ENCODE peak calls at places on chromosomes 4 and X, in six cellular contexts. One of them, this sample, is unnamed.

GRCh38 chr4:38811307-38811706 is 6.7 kb upstream of the TLR1 start:
- DNase-seq in heart right ventricle: no peak
- DNase-seq in lower lobe of right lung: no peak
- DNase-seq in A549: no peak
- DNase-seq in K562: no peak
- DNase-seq in IMR-90: no peak
- DNase-seq in this sample: no peak

GRCh38 chr4:86472377-86473019 is 112.6 kb upstream of the MAPK10 start:
- DNase-seq in heart right ventricle: no peak
- DNase-seq in lower lobe of right lung: no peak
- DNase-seq in A549: no peak
- DNase-seq in K562: no peak
- DNase-seq in IMR-90: no peak
- DNase-seq in this sample: no peak

GRCh38 chr4:154807042-154807630 is 26.1 kb downstream of the RBM46 start:
- DNase-seq in heart right ventricle: no peak
- DNase-seq in lower lobe of right lung: no peak
- DNase-seq in A549: no peak
- DNase-seq in K562: peak; percentile 8
- DNase-seq in IMR-90: peak; percentile 54
- DNase-seq in this sample: no peak

GRCh38 chrX:93874554-93874953 is 200.5 kb downstream of the FAM133A start:
- DNase-seq in heart right ventricle: no peak
- DNase-seq in lower lobe of right lung: no peak
- DNase-seq in A549: no peak
- DNase-seq in K562: peak; percentile 3
- DNase-seq in IMR-90: no peak
- DNase-seq in this sample: no peak

GRCh38 chr4:6480532-6481088 is 8.2 kb upstream of the PPP2R2C start:
- DNase-seq in heart right ventricle: no peak
- DNase-seq in lower lobe of right lung: no peak
- DNase-seq in A549: no peak
- DNase-seq in K562: no peak
- DNase-seq in IMR-90: no peak
- DNase-seq in this sample: no peak

GRCh38 chr4:143281507-143282169 is 55.0 kb upstream of the GAB1 start:
- DNase-seq in heart right ventricle: no peak
- DNase-seq in lower lobe of right lung: no peak
- DNase-seq in A549: no peak
- DNase-seq in K562: no peak
- DNase-seq in IMR-90: peak; percentile 30
- DNase-seq in this sample: no peak

GRCh38 chr4:40180356-40180755 is 16.5 kb upstream of the RHOH start:
- DNase-seq in heart right ventricle: no peak
- DNase-seq in lower lobe of right lung: no peak
- DNase-seq in A549: no peak
- DNase-seq in K562: no peak
- DNase-seq in IMR-90: peak; percentile 88
- DNase-seq in this sample: no peak

GRCh38 chr4:66178901-66179300 is 508.6 kb upstream of the EPHA5 start:
- DNase-seq in heart right ventricle: no peak
- DNase-seq in lower lobe of right lung: no peak
- DNase-seq in A549: no peak
- DNase-seq in K562: no peak
- DNase-seq in IMR-90: no peak
- DNase-seq in this sample: no peak

GRCh38 chr4:179307297-179308136 is 1865.3 kb upstream of the AGA start:
- DNase-seq in heart right ventricle: no peak
- DNase-seq in lower lobe of right lung: no peak
- DNase-seq in A549: peak; percentile 1
- DNase-seq in K562: peak; percentile 10
- DNase-seq in IMR-90: peak; percentile 23
- DNase-seq in this sample: no peak

GRCh38 chrX:118189628-118190027 is 73.0 kb upstream of the KLHL13 start:
- DNase-seq in heart right ventricle: no peak
- DNase-seq in lower lobe of right lung: no peak
- DNase-seq in A549: no peak
- DNase-seq in K562: no peak
- DNase-seq in IMR-90: no peak
- DNase-seq in this sample: no peak

GRCh38 chr4:76373919-76374552 is 46.9 kb downstream of the CCDC158 start:
- DNase-seq in heart right ventricle: no peak
- DNase-seq in lower lobe of right lung: no peak
- DNase-seq in A549: no peak
- DNase-seq in K562: no peak
- DNase-seq in IMR-90: no peak
- DNase-seq in this sample: no peak

GRCh38 chr4:11028334-11028733 is 343.8 kb upstream of the CLNK start:
- DNase-seq in heart right ventricle: no peak
- DNase-seq in lower lobe of right lung: no peak
- DNase-seq in A549: no peak
- DNase-seq in K562: no peak
- DNase-seq in IMR-90: no peak
- DNase-seq in this sample: no peak

GRCh38 chrX:47242321-47242720 is 9.5 kb downstream of the USP11 start:
- DNase-seq in heart right ventricle: no peak
- DNase-seq in lower lobe of right lung: no peak
- DNase-seq in A549: no peak
- DNase-seq in K562: no peak
- DNase-seq in IMR-90: no peak
- DNase-seq in this sample: no peak

GRCh38 chrX:9370888-9371287 is 94.0 kb upstream of the TBL1X start:
- DNase-seq in heart right ventricle: no peak
- DNase-seq in lower lobe of right lung: no peak
- DNase-seq in A549: no peak
- DNase-seq in K562: no peak
- DNase-seq in IMR-90: peak; percentile 12
- DNase-seq in this sample: no peak

GRCh38 chr4:188270273-188271069 is 131.2 kb downstream of the TRIML1 start:
- DNase-seq in heart right ventricle: no peak
- DNase-seq in lower lobe of right lung: no peak
- DNase-seq in A549: no peak
- DNase-seq in K562: no peak
- DNase-seq in IMR-90: no peak
- DNase-seq in this sample: no peak

GRCh38 chrX:71998836-71999509 is 88.3 kb downstream of the NHSL2 start:
- DNase-seq in heart right ventricle: no peak
- DNase-seq in lower lobe of right lung: no peak
- DNase-seq in A549: peak; percentile 46
- DNase-seq in K562: peak; percentile 45
- DNase-seq in IMR-90: no peak
- DNase-seq in this sample: peak; percentile 39

GRCh38 chrX:7446815-7447214 is 298.9 kb upstream of the PUDP start:
- DNase-seq in heart right ventricle: no peak
- DNase-seq in lower lobe of right lung: no peak
- DNase-seq in A549: no peak
- DNase-seq in K562: no peak
- DNase-seq in IMR-90: no peak
- DNase-seq in this sample: no peak

GRCh38 chr4:150495550-150495949 is 86.4 kb upstream of the MAB21L2 start:
- DNase-seq in heart right ventricle: no peak
- DNase-seq in lower lobe of right lung: no peak
- DNase-seq in A549: no peak
- DNase-seq in K562: no peak
- DNase-seq in IMR-90: no peak
- DNase-seq in this sample: no peak

GRCh38 chrX:1596676-1597344 is 5.4 kb downstream of the AKAP17A start:
- DNase-seq in heart right ventricle: no peak
- DNase-seq in lower lobe of right lung: no peak
- DNase-seq in A549: no peak
- DNase-seq in K562: no peak
- DNase-seq in IMR-90: no peak
- DNase-seq in this sample: no peak

GRCh38 chr4:155959417-155959816 is 5.8 kb upstream of the CTSO start:
- DNase-seq in heart right ventricle: no peak
- DNase-seq in lower lobe of right lung: no peak
- DNase-seq in A549: no peak
- DNase-seq in K562: no peak
- DNase-seq in IMR-90: no peak
- DNase-seq in this sample: no peak

GRCh38 chr4:39706829-39707511 is 9.0 kb downstream of the UBE2K start:
- DNase-seq in heart right ventricle: no peak
- DNase-seq in lower lobe of right lung: no peak
- DNase-seq in A549: no peak
- DNase-seq in K562: no peak
- DNase-seq in IMR-90: no peak
- DNase-seq in this sample: no peak

GRCh38 chrX:38312436-38312835 is 14.9 kb downstream of the RPGR start:
- DNase-seq in heart right ventricle: no peak
- DNase-seq in lower lobe of right lung: no peak
- DNase-seq in A549: no peak
- DNase-seq in K562: no peak
- DNase-seq in IMR-90: peak; percentile 84
- DNase-seq in this sample: no peak

GRCh38 chr4:3415471-3416141 is 26.2 kb upstream of the HGFAC start:
- DNase-seq in heart right ventricle: peak; percentile 7
- DNase-seq in lower lobe of right lung: peak; percentile 37
- DNase-seq in A549: no peak
- DNase-seq in K562: no peak
- DNase-seq in IMR-90: no peak
- DNase-seq in this sample: no peak

GRCh38 chrX:150873616-150874015 is 24.9 kb downstream of the CD99L2 start:
- DNase-seq in heart right ventricle: no peak
- DNase-seq in lower lobe of right lung: no peak
- DNase-seq in A549: no peak
- DNase-seq in K562: no peak
- DNase-seq in IMR-90: peak; percentile 44
- DNase-seq in this sample: no peak

GRCh38 chr4:153514001-153514526 is 47.9 kb downstream of the TMEM131L start:
- DNase-seq in heart right ventricle: no peak
- DNase-seq in lower lobe of right lung: no peak
- DNase-seq in A549: no peak
- DNase-seq in K562: no peak
- DNase-seq in IMR-90: peak; percentile 66
- DNase-seq in this sample: no peak

GRCh38 chrX:134377537-134377936 is 82.4 kb upstream of the HPRT1 start:
- DNase-seq in heart right ventricle: no peak
- DNase-seq in lower lobe of right lung: no peak
- DNase-seq in A549: no peak
- DNase-seq in K562: peak; percentile 14
- DNase-seq in IMR-90: peak; percentile 52
- DNase-seq in this sample: no peak

GRCh38 chr4:40255722-40256281 is 59.0 kb downstream of the RHOH start:
- DNase-seq in heart right ventricle: no peak
- DNase-seq in lower lobe of right lung: no peak
- DNase-seq in A549: peak; percentile 64
- DNase-seq in K562: no peak
- DNase-seq in IMR-90: peak; percentile 99
- DNase-seq in this sample: no peak

GRCh38 chr4:138724530-138724929 is 291.1 kb upstream of the NOCT start:
- DNase-seq in heart right ventricle: no peak
- DNase-seq in lower lobe of right lung: no peak
- DNase-seq in A549: no peak
- DNase-seq in K562: no peak
- DNase-seq in IMR-90: no peak
- DNase-seq in this sample: no peak

GRCh38 chr4:138728566-138728965 is 287.0 kb upstream of the NOCT start:
- DNase-seq in heart right ventricle: no peak
- DNase-seq in lower lobe of right lung: no peak
- DNase-seq in A549: no peak
- DNase-seq in K562: no peak
- DNase-seq in IMR-90: no peak
- DNase-seq in this sample: no peak

GRCh38 chr4:138727704-138728103 is 287.9 kb upstream of the NOCT start:
- DNase-seq in heart right ventricle: no peak
- DNase-seq in lower lobe of right lung: no peak
- DNase-seq in A549: no peak
- DNase-seq in K562: no peak
- DNase-seq in IMR-90: peak; percentile 54
- DNase-seq in this sample: no peak
- H3K4me1 ChIP-seq in heart right ventricle: no peaks in the 10 kb centered on the region
- H3K4me1 ChIP-seq in lower lobe of right lung: no peaks in the 10 kb centered on the region
- H3K4me1 ChIP-seq in A549: no peaks in the 10 kb centered on the region
- H3K4me1 ChIP-seq in K562: no peaks in the 10 kb centered on the region
- H3K4me1 ChIP-seq in IMR-90: peaks cover 2% of the 10 kb centered on the region
- H3K4me1 ChIP-seq in this sample: no peaks in the 10 kb centered on the region

GRCh38 chr4:116499-116898 is 7.8 kb upstream of the ZNF718 start:
- DNase-seq in heart right ventricle: no peak
- DNase-seq in lower lobe of right lung: no peak
- DNase-seq in A549: no peak
- DNase-seq in K562: no peak
- DNase-seq in IMR-90: no peak
- DNase-seq in this sample: no peak
- H3K9me3 ChIP-seq in heart right ventricle: no peaks in the 10 kb centered on the region
- H3K9me3 ChIP-seq in lower lobe of right lung: peaks cover 6% of the 10 kb centered on the region
- H3K9me3 ChIP-seq in A549: no peaks in the 10 kb centered on the region
- H3K9me3 ChIP-seq in K562: peaks cover 2% of the 10 kb centered on the region
- H3K9me3 ChIP-seq in IMR-90: peaks cover 9% of the 10 kb centered on the region
- H3K9me3 ChIP-seq in this sample: no peaks in the 10 kb centered on the region

GRCh38 chr4:147786531-147786930 is 54.6 kb downstream of the ARHGAP10 start:
- DNase-seq in heart right ventricle: no peak
- DNase-seq in lower lobe of right lung: no peak
- DNase-seq in A549: no peak
- DNase-seq in K562: no peak
- DNase-seq in IMR-90: no peak
- DNase-seq in this sample: no peak
- H3K4me1 ChIP-seq in heart right ventricle: peaks cover 69% of the 10 kb centered on the region
- H3K4me1 ChIP-seq in lower lobe of right lung: peaks cover 42% of the 10 kb centered on the region
- H3K4me1 ChIP-seq in A549: peaks cover 30% of the 10 kb centered on the region
- H3K4me1 ChIP-seq in K562: no peaks in the 10 kb centered on the region
- H3K4me1 ChIP-seq in IMR-90: peaks cover 17% of the 10 kb centered on the region
- H3K4me1 ChIP-seq in this sample: no peaks in the 10 kb centered on the region

GRCh38 chr4:133150643-133151300 is 1.7 kb downstream of the PCDH10 start:
- DNase-seq in heart right ventricle: no peak
- DNase-seq in lower lobe of right lung: no peak
- DNase-seq in A549: no peak
- DNase-seq in K562: no peak
- DNase-seq in IMR-90: no peak
- DNase-seq in this sample: no peak

GRCh38 chr4:133149932-133150642 is 993 bp downstream of the PCDH10 start:
- DNase-seq in heart right ventricle: no peak
- DNase-seq in lower lobe of right lung: no peak
- DNase-seq in A549: no peak
- DNase-seq in K562: no peak
- DNase-seq in IMR-90: no peak
- DNase-seq in this sample: no peak

GRCh38 chr4:133151681-133152329 is 2.7 kb downstream of the PCDH10 start:
- DNase-seq in heart right ventricle: no peak
- DNase-seq in lower lobe of right lung: no peak
- DNase-seq in A549: no peak
- DNase-seq in K562: no peak
- DNase-seq in IMR-90: no peak
- DNase-seq in this sample: no peak

GRCh38 chr4:133152330-133152791 is 3.3 kb downstream of the PCDH10 start:
- DNase-seq in heart right ventricle: no peak
- DNase-seq in lower lobe of right lung: no peak
- DNase-seq in A549: no peak
- DNase-seq in K562: no peak
- DNase-seq in IMR-90: no peak
- DNase-seq in this sample: no peak

DNA sequence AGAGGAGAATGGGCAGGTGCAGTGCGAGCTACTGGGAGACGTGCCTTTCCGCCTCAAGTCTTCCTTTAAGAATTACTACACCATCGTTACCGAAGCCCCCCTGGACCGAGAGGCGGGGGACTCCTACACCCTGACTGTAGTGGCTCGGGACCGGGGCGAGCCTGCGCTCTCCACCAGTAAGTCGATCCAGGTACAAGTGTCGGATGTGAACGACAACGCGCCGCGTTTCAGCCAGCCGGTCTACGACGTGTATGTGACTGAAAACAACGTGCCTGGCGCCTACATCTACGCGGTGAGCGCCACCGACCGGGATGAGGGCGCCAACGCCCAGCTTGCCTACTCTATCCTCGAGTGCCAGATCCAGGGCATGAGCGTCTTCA is 2.2 kb downstream of the PCDH10 start:
- DNase-seq in heart right ventricle: no peak
- DNase-seq in lower lobe of right lung: no peak
- DNase-seq in A549: no peak
- DNase-seq in K562: no peak
- DNase-seq in IMR-90: no peak
- DNase-seq in this sample: no peak
- H3K9me3 ChIP-seq in heart right ventricle: no peaks in the 10 kb centered on the region
- H3K9me3 ChIP-seq in lower lobe of right lung: no peaks in the 10 kb centered on the region
- H3K9me3 ChIP-seq in A549: no peaks in the 10 kb centered on the region
- H3K9me3 ChIP-seq in K562: no peaks in the 10 kb centered on the region
- H3K9me3 ChIP-seq in IMR-90: no peaks in the 10 kb centered on the region
- H3K9me3 ChIP-seq in this sample: no peaks in the 10 kb centered on the region